ENCODE peak calls at places on chromosome 20, in five cellular contexts. X is stimulated activated CD8-positive, alpha-beta memory T cell treated with anti-CD3 and anti-CD28 coated beads, Interleukin-4, amount 100 ng/mL, for 24 hours; P is germinal center; Z is NCI-H748 treated with DMSO at 0.1 percent for 48 hours; C is kidney epithelial cell. E is an unnamed sample.

GRCh38 chr20:63915471-63915870 is 20.5 kb downstream of the DNAJC5 start:
- DNase-seq in P (no peak), C (no peak), X (no peak), Z (no peak), E (no peak)

GRCh38 chr20:24032412-24032898 is 43.9 kb upstream of the GGTLC1 start:
- DNase-seq in Z (no peak), X (no peak), P (no peak), C (no peak), E (no peak)

GRCh38 chr20:1623501-1624250 is 3.9 kb upstream of the SIRPB1 start:
- DNase-seq in C (no peak), P (peak; percentile 32), Z (no peak), X (no peak), E (no peak)

GRCh38 chr20:25067102-25067987 is 9.4 kb upstream of the ACSS1 start:
- DNase-seq in Z (no peak), X (no peak), C (no peak), P (no peak), E (no peak)

GRCh38 chr20:11459090-11459877 is 458.4 kb upstream of the BTBD3 start:
- DNase-seq in C (no peak), X (no peak), P (no peak), Z (no peak), E (no peak)

GRCh38 chr20:2507875-2508630 is 662 bp downstream of the ZNF343 start:
- DNase-seq in X (no peak), Z (no peak), C (no peak), P (peak; percentile 33), E (peak; percentile 28)

GRCh38 chr20:49622243-49622642 is 54.3 kb upstream of the PTGIS start:
- DNase-seq in X (no peak), C (no peak), Z (no peak), P (no peak), E (no peak)

GRCh38 chr20:48679603-48680002 is 148.2 kb downstream of the PREX1 start:
- DNase-seq in C (no peak), P (peak; percentile 58), X (no peak), Z (no peak), E (no peak)

GRCh38 chr20:10060223-10060622 is 25.4 kb downstream of the ANKEF1 start:
- DNase-seq in Z (no peak), X (no peak), P (peak; percentile 68), C (no peak), E (no peak)

GRCh38 chr20:62069741-62070216 is 4.1 kb upstream of the TAF4 start:
- DNase-seq in Z (no peak), P (no peak), C (peak; percentile 45), X (no peak), E (no peak)

GRCh38 chr20:17650301-17650761 is 31.7 kb downstream of the RRBP1 start:
- DNase-seq in P (no peak), Z (no peak), X (no peak), C (no peak), E (no peak)

GRCh38 chr20:33008336-33009213 is 1.1 kb downstream of the BPIFB2 start:
- DNase-seq in P (no peak), C (no peak), X (no peak), Z (no peak), E (no peak)

GRCh38 chr20:50673146-50673830 is 18.1 kb downstream of the RIPOR3 start:
- DNase-seq in C (no peak), Z (no peak), P (no peak), X (no peak), E (no peak)

GRCh38 chr20:46160661-46161060 is 42.5 kb downstream of the CD40 start:
- DNase-seq in X (no peak), C (no peak), P (no peak), Z (no peak), E (no peak)

GRCh38 chr20:29874476-29875202 is 1382.8 kb upstream of the DEFB115 start:
- DNase-seq in X (no peak), P (no peak), C (no peak), Z (no peak), E (no peak)

GRCh38 chr20:5181955-5182354 is 55.1 kb downstream of the CDS2 start:
- DNase-seq in C (no peak), X (no peak), Z (no peak), P (no peak), E (no peak)

GRCh38 chr20:45968801-45969711 is 2.9 kb downstream of the ZNF335 start:
- DNase-seq in C (no peak), X (no peak), Z (no peak), P (no peak), E (no peak)

GRCh38 chr20:10594286-10594868 is 79.4 kb downstream of the JAG1 start:
- DNase-seq in X (no peak), P (no peak), C (no peak), Z (no peak), E (no peak)

GRCh38 chr20:19254086-19254821 is 41.8 kb downstream of the SLC24A3 start:
- DNase-seq in Z (no peak), X (no peak), C (no peak), P (no peak), E (no peak)

GRCh38 chr20:11585752-11586352 is 331.8 kb upstream of the BTBD3 start:
- DNase-seq in X (no peak), C (no peak), Z (peak; percentile 76), P (no peak), E (no peak)

GRCh38 chr20:12464036-12464435 is 544.7 kb upstream of the SPTLC3 start:
- DNase-seq in Z (no peak), C (no peak), X (no peak), P (no peak), E (no peak)

GRCh38 chr20:62576815-62577214 is 65.5 kb upstream of the SLCO4A1 start:
- DNase-seq in P (no peak), C (peak; percentile 5), Z (no peak), X (no peak), E (no peak)

GRCh38 chr20:6637160-6637579 is 130.3 kb upstream of the BMP2 start:
- DNase-seq in P (no peak), X (no peak), Z (no peak), C (no peak), E (no peak)

GRCh38 chr20:1265226-1265915 is 723 bp upstream of the SNPH start:
- DNase-seq in P (no peak), X (no peak), C (no peak), Z (no peak), E (no peak)

GRCh38 chr20:4164246-4164645 is 148.9 kb upstream of the RNF24 start:
- DNase-seq in P (no peak), C (no peak), Z (no peak), X (no peak), E (no peak)

GRCh38 chr20:13348301-13349239 is 127.5 kb downstream of the ISM1 start:
- DNase-seq in C (no peak), Z (no peak), X (no peak), P (no peak), E (no peak)

GRCh38 chr20:59770270-59770669 is 163.2 kb downstream of the SYCP2 start:
- DNase-seq in P (no peak), X (no peak), C (no peak), Z (no peak), E (no peak)

GRCh38 chr20:39474829-39475228 is 512.7 kb downstream of the DHX35 start:
- DNase-seq in Z (no peak), P (no peak), C (no peak), X (no peak), E (no peak)

GRCh38 chr20:36493801-36494114 is 47.6 kb upstream of the MYL9 start:
- DNase-seq in P (no peak), C (no peak), Z (no peak), X (no peak), E (no peak)

GRCh38 chr20:62570897-62571666 is 71.2 kb upstream of the SLCO4A1 start:
- DNase-seq in X (no peak), P (no peak), C (no peak), Z (no peak), E (no peak)

GRCh38 chr20:17624070-17624469 is 54.2 kb downstream of the DSTN start:
- DNase-seq in Z (no peak), P (no peak), C (no peak), X (no peak), E (no peak)

GRCh38 chr20:4534315-4534714 is 187.4 kb upstream of the PRND start:
- DNase-seq in X (no peak), Z (no peak), C (no peak), P (no peak), E (no peak)

GRCh38 chr20:9126527-9126926 is 57.6 kb downstream of the PLCB4 start:
- DNase-seq in Z (no peak), P (no peak), X (no peak), C (no peak), E (no peak)

GRCh38 chr20:57425150-57426013 is 34.2 kb downstream of the RBM38 start:
- DNase-seq in C (no peak), X (no peak), Z (no peak), P (peak; percentile 35), E (peak; percentile 48)

GRCh38 chr20:9407805-9408421 is 106.5 kb upstream of the LAMP5 start:
- DNase-seq in X (no peak), Z (peak; percentile 76), C (no peak), P (peak; percentile 46), E (no peak)

GRCh38 chr20:53883098-53883762 is 187.2 kb downstream of the BCAS1 start:
- DNase-seq in Z (no peak), C (peak; percentile 80), P (no peak), X (no peak), E (no peak)